ENCODE peak calls at places on chromosome 12, in five cellular contexts. One of them, this sample, is unnamed.

GRCh38 chr12:49553512-49554088 is 14.3 kb downstream of the MCRS1 start:
- DNase-seq in epithelial cell of esophagus: peak; percentile 70
- DNase-seq in nephron progenitor cell: no peak
- DNase-seq in heart right ventricle: no peak
- DNase-seq in PC-3: peak; percentile 60
- DNase-seq in this sample: peak; percentile 48

GRCh38 chr12:133105620-133106019 is 24.5 kb downstream of the ZNF891 start:
- DNase-seq in epithelial cell of esophagus: no peak
- DNase-seq in nephron progenitor cell: no peak
- DNase-seq in heart right ventricle: no peak
- DNase-seq in PC-3: no peak
- DNase-seq in this sample: peak; percentile 10

GRCh38 chr12:39145175-39145999 is 240.0 kb upstream of the CPNE8 start:
- DNase-seq in epithelial cell of esophagus: peak; percentile 61
- DNase-seq in nephron progenitor cell: peak; percentile 57
- DNase-seq in heart right ventricle: peak; percentile 60
- DNase-seq in PC-3: peak; percentile 70
- DNase-seq in this sample: no peak

GRCh38 chr12:115035536-115036107 is 351.6 kb upstream of the TBX3 start:
- DNase-seq in epithelial cell of esophagus: no peak
- DNase-seq in nephron progenitor cell: peak; percentile 40
- DNase-seq in heart right ventricle: peak; percentile 15
- DNase-seq in PC-3: no peak
- DNase-seq in this sample: no peak

GRCh38 chr12:114747156-114747555 is 63.2 kb upstream of the TBX3 start:
- DNase-seq in epithelial cell of esophagus: no peak
- DNase-seq in nephron progenitor cell: no peak
- DNase-seq in heart right ventricle: no peak
- DNase-seq in PC-3: no peak
- DNase-seq in this sample: no peak

GRCh38 chr12:104354167-104354867 is 50.8 kb downstream of the EID3 start:
- DNase-seq in epithelial cell of esophagus: no peak
- DNase-seq in nephron progenitor cell: no peak
- DNase-seq in heart right ventricle: no peak
- DNase-seq in PC-3: no peak
- DNase-seq in this sample: no peak

GRCh38 chr12:57046947-57047890 is 2.7 kb downstream of the MYO1A start:
- DNase-seq in epithelial cell of esophagus: no peak
- DNase-seq in nephron progenitor cell: no peak
- DNase-seq in heart right ventricle: no peak
- DNase-seq in PC-3: no peak
- DNase-seq in this sample: no peak

GRCh38 chr12:93318720-93319522 is 58.8 kb upstream of the NUDT4 start:
- DNase-seq in epithelial cell of esophagus: no peak
- DNase-seq in nephron progenitor cell: no peak
- DNase-seq in heart right ventricle: no peak
- DNase-seq in PC-3: no peak
- DNase-seq in this sample: no peak

GRCh38 chr12:39327520-39327919 is 115.4 kb downstream of the KIF21A start:
- DNase-seq in epithelial cell of esophagus: no peak
- DNase-seq in nephron progenitor cell: no peak
- DNase-seq in heart right ventricle: no peak
- DNase-seq in PC-3: no peak
- DNase-seq in this sample: no peak

GRCh38 chr12:120453977-120454376 is 7.7 kb downstream of the GATC start:
- DNase-seq in epithelial cell of esophagus: peak; percentile 52
- DNase-seq in nephron progenitor cell: no peak
- DNase-seq in heart right ventricle: no peak
- DNase-seq in PC-3: peak; percentile 65
- DNase-seq in this sample: no peak

GRCh38 chr12:62879691-62880090 is 55.3 kb downstream of the PPM1H start:
- DNase-seq in epithelial cell of esophagus: peak; percentile 41
- DNase-seq in nephron progenitor cell: no peak
- DNase-seq in heart right ventricle: no peak
- DNase-seq in PC-3: peak; percentile 29
- DNase-seq in this sample: peak; percentile 43
- TF ChIP-seq CTCF in epithelial cell of esophagus: no peak
- TF ChIP-seq CTCF in nephron progenitor cell: no peak
- TF ChIP-seq CTCF in heart right ventricle: no peak
- TF ChIP-seq CTCF in PC-3: no peak
- TF ChIP-seq CTCF in this sample: no peak

DNA sequence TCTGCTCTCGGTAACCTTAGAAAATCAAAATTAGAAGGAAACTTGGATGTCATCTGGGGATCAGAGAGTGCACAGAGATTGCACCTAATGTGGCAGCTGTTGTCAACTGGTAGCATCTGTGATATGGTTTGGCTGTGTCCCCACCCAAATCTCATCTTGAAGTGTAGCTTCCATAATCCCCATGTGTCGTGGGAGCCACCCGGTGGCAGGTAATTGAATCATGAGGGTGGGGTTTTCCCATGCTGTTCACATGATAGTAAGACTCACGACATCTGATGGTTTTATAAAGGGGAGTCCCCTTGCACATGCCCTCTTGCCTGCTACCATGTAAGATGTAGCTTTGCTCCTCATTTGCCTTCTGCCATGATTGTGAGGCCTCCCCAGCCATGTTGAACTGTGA is 127.7 kb upstream of the SRRM4 start:
- DNase-seq in epithelial cell of esophagus: peak; percentile 1
- DNase-seq in nephron progenitor cell: no peak
- DNase-seq in heart right ventricle: no peak
- DNase-seq in PC-3: no peak
- DNase-seq in this sample: no peak
- TF ChIP-seq CTCF in epithelial cell of esophagus: no peak
- TF ChIP-seq CTCF in nephron progenitor cell: peak; percentile 17
- TF ChIP-seq CTCF in heart right ventricle: no peak
- TF ChIP-seq CTCF in PC-3: no peak
- TF ChIP-seq CTCF in this sample: peak; percentile 13

GRCh38 chr12:14993537-14994266 is 20.9 kb downstream of the PDE6H start:
- DNase-seq in epithelial cell of esophagus: no peak
- DNase-seq in nephron progenitor cell: no peak
- DNase-seq in heart right ventricle: no peak
- DNase-seq in PC-3: peak; percentile 25
- DNase-seq in this sample: no peak

GRCh38 chr12:14993117-14993516 is 20.3 kb downstream of the PDE6H start:
- DNase-seq in epithelial cell of esophagus: no peak
- DNase-seq in nephron progenitor cell: no peak
- DNase-seq in heart right ventricle: no peak
- DNase-seq in PC-3: no peak
- DNase-seq in this sample: no peak

GRCh38 chr12:14997998-14998397 is 25.2 kb downstream of the PDE6H start:
- DNase-seq in epithelial cell of esophagus: no peak
- DNase-seq in nephron progenitor cell: no peak
- DNase-seq in heart right ventricle: no peak
- DNase-seq in PC-3: no peak
- DNase-seq in this sample: no peak

GRCh38 chr12:14994610-14995009 is 21.8 kb downstream of the PDE6H start:
- DNase-seq in epithelial cell of esophagus: no peak
- DNase-seq in nephron progenitor cell: no peak
- DNase-seq in heart right ventricle: no peak
- DNase-seq in PC-3: no peak
- DNase-seq in this sample: no peak

DNA sequence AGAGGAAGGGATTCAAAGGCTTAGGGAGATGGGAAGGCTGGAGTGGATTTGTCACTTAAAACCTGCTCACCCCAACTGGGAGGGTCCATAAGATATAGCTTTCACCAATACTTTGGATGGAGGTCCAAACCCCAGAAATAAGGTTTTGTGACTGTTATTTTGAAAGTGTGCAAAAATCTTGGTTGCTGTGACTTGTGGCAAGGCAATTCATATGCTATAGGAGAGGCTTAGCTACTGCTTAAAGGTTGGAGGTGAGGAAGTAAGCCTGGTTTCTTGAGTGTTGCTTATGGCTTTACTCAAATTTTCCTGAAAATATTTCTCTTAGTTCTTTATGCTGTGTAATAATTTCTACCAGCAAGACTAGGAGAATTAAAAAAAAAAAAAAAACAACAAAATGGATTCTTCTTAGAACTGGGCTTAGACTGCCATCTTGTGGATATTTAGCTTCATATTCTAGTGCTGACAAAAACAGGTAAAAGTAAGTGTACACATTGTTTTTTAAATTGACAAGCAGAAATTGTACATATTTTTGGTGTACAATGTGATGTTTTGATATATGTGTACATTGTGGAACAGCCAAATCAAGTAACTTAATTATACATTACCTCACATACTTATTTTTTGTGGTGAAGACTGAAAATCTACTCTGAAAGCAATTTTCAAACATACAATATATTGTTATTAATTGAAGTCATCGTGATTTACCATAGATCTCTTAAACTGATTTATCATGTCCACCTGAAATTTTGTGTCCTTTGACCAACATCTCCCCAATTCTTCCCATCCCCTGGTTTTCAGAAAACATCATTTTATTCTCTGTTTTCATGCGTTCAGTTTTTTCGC is 23.0 kb downstream of the PDE6H start:
- DNase-seq in epithelial cell of esophagus: peak; percentile 72
- DNase-seq in nephron progenitor cell: no peak
- DNase-seq in heart right ventricle: no peak
- DNase-seq in PC-3: peak; percentile 54
- DNase-seq in this sample: peak; percentile 40
- TF ChIP-seq CTCF in epithelial cell of esophagus: peak; percentile 49
- TF ChIP-seq CTCF in nephron progenitor cell: peak; percentile 79
- TF ChIP-seq CTCF in heart right ventricle: peak; percentile 64
- TF ChIP-seq CTCF in PC-3: peak; percentile 62
- TF ChIP-seq CTCF in this sample: peak; percentile 72

DNA sequence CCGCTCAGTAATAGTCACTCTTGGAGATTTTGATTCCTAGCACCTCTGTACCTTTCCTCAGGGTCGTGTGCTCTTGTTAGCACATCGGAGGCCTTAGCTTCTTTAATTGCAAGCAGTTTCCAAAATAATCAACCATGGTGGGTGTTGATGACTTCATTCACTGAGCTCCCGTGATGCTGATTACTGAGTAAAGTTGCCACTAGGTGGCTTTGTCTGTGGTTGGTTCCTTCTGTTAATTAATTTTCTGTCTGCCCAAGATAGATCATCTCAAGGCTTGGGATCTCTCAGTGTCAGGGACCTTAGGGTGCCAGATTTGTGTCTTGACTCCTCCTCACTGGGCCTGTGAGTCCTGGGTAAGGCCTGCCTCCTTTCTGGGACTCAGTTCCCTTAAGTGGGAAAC is 54.3 kb downstream of the PTPN11 start:
- DNase-seq in epithelial cell of esophagus: peak; percentile 4
- DNase-seq in nephron progenitor cell: no peak
- DNase-seq in heart right ventricle: no peak
- DNase-seq in PC-3: peak; percentile 9
- DNase-seq in this sample: no peak
- TF ChIP-seq CTCF in epithelial cell of esophagus: no peak
- TF ChIP-seq CTCF in nephron progenitor cell: no peak
- TF ChIP-seq CTCF in heart right ventricle: no peak
- TF ChIP-seq CTCF in PC-3: peak; percentile 71
- TF ChIP-seq CTCF in this sample: peak; percentile 35

DNA sequence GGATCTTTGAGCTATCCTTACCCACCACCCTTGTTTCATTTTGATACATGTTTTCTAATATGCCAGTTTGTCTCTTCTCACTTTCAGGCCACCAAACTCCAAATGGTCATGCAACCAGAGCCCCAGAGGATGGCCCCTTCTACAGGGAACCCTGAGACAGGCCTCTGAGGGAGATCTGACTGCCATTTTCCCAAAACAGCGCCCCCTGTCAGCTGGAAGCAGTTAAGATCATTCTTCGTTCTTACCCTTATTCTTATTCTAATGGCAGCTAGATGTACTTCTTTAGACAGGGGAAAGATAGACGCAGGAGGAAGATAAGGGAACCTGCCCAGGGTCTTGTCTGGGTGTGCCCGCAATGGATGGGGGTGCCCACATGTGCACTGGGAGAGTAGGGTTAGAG is 38.4 kb downstream of the C12orf56 start:
- DNase-seq in epithelial cell of esophagus: no peak
- DNase-seq in nephron progenitor cell: no peak
- DNase-seq in heart right ventricle: no peak
- DNase-seq in PC-3: no peak
- DNase-seq in this sample: no peak
- TF ChIP-seq CTCF in epithelial cell of esophagus: no peak
- TF ChIP-seq CTCF in nephron progenitor cell: no peak
- TF ChIP-seq CTCF in heart right ventricle: no peak
- TF ChIP-seq CTCF in PC-3: no peak
- TF ChIP-seq CTCF in this sample: peak; percentile 3

GRCh38 chr12:11026118-11026517 is 3.7 kb upstream of the TAS2R19 start:
- DNase-seq in epithelial cell of esophagus: no peak
- DNase-seq in nephron progenitor cell: no peak
- DNase-seq in heart right ventricle: no peak
- DNase-seq in PC-3: peak; percentile 22
- DNase-seq in this sample: no peak
- TF ChIP-seq CTCF in epithelial cell of esophagus: no peak
- TF ChIP-seq CTCF in nephron progenitor cell: no peak
- TF ChIP-seq CTCF in heart right ventricle: no peak
- TF ChIP-seq CTCF in PC-3: peak; percentile 46
- TF ChIP-seq CTCF in this sample: peak; percentile 8